ENCODE peak calls at places on chromosomes 12 and 14, in ten cellular contexts. C, L, Q, D, P, U, Y, B, W and I are unnamed samples.

GRCh38 chr14:34063470-34064164 is 112.7 kb upstream of the EGLN3 start:
- DNase-seq in C (no peak), L (no peak), Q (no peak), D (no peak), P (no peak), U (no peak), Y (no peak), B (no peak), W (no peak), I (no peak)

GRCh38 chr14:89418976-89419375 is 1.9 kb upstream of the FOXN3 start:
- DNase-seq in C (peak), L (no peak), Q (no peak), D (no peak), P (no peak), U (no peak), Y (no peak), B (no peak), W (no peak), I (no peak)

GRCh38 chr12:27260746-27261145 is 16.7 kb downstream of the STK38L start:
- DNase-seq in C (no peak), L (no peak), Q (no peak), D (peak), P (no peak), U (no peak), Y (no peak), B (no peak), W (no peak), I (no peak)

GRCh38 chr14:52918486-52918885 is 32.4 kb downstream of the FERMT2 start:
- DNase-seq in C (no peak), L (no peak), Q (no peak), D (no peak), P (no peak), U (no peak), Y (no peak), B (no peak), W (peak), I (no peak)

GRCh38 chr14:103528158-103528511 is 861 bp upstream of the TRMT61A start:
- DNase-seq in C (no peak), L (no peak), Q (no peak), D (no peak), P (peak), U (no peak), Y (no peak), B (no peak), W (no peak), I (no peak)

GRCh38 chr12:124567035-124567672 is at the start of gene NCOR2:
- DNase-seq in C (no peak), L (peak), Q (peak), D (peak), P (no peak), U (no peak), Y (no peak), B (no peak), W (peak), I (no peak)

GRCh38 chr14:94423465-94424056 is 29.0 kb downstream of the SERPINA11 start:
- DNase-seq in C (no peak), L (peak), Q (peak), D (peak), P (peak), U (peak), Y (peak), B (peak), W (peak), I (peak)

GRCh38 chr12:133226690-133227089 is 9.0 kb downstream of the ANHX start:
- DNase-seq in C (no peak), L (no peak), Q (no peak), D (no peak), P (no peak), U (no peak), Y (no peak), B (no peak), W (no peak), I (no peak)

GRCh38 chr12:112788205-112788604 is 3.3 kb upstream of the RPH3A start:
- DNase-seq in C (no peak), L (no peak), Q (no peak), D (no peak), P (no peak), U (no peak), Y (no peak), B (no peak), W (no peak), I (no peak)

GRCh38 chr14:49194067-49194466 is 392.1 kb downstream of the RPS29 start:
- DNase-seq in C (no peak), L (no peak), Q (no peak), D (peak), P (no peak), U (no peak), Y (no peak), B (no peak), W (no peak), I (peak)

GRCh38 chr12:108649126-108649525 is 15.4 kb upstream of the SELPLG start:
- DNase-seq in C (no peak), L (no peak), Q (no peak), D (peak), P (no peak), U (no peak), Y (no peak), B (no peak), W (no peak), I (no peak)

GRCh38 chr12:8781326-8781725 is 41.1 kb upstream of the A2ML1 start:
- DNase-seq in C (no peak), L (no peak), Q (no peak), D (no peak), P (no peak), U (no peak), Y (no peak), B (no peak), W (no peak), I (no peak)

GRCh38 chr14:38078393-38078792 is 129.3 kb upstream of the SSTR1 start:
- DNase-seq in C (no peak), L (peak), Q (no peak), D (no peak), P (no peak), U (no peak), Y (no peak), B (no peak), W (peak), I (no peak)

GRCh38 chr12:52313926-52314325 is 7.3 kb downstream of the KRT83 start:
- DNase-seq in C (peak), L (no peak), Q (no peak), D (no peak), P (no peak), U (no peak), Y (no peak), B (no peak), W (no peak), I (no peak)

GRCh38 chr12:57454566-57455373 is at the start of gene INHBE:
- DNase-seq in C (no peak), L (no peak), Q (no peak), D (peak), P (no peak), U (no peak), Y (peak), B (no peak), W (no peak), I (no peak)

GRCh38 chr12:70427611-70428010 is 61.5 kb downstream of the KCNMB4 start:
- DNase-seq in C (no peak), L (no peak), Q (no peak), D (no peak), P (no peak), U (no peak), Y (no peak), B (no peak), W (no peak), I (no peak)

GRCh38 chr12:24553259-24553658 is 395.6 kb downstream of the BCAT1 start:
- DNase-seq in C (no peak), L (no peak), Q (no peak), D (no peak), P (no peak), U (no peak), Y (no peak), B (no peak), W (no peak), I (no peak)

GRCh38 chr14:92417759-92418158 is 94.8 kb downstream of the SLC24A4 start:
- DNase-seq in C (peak), L (no peak), Q (no peak), D (no peak), P (no peak), U (peak), Y (no peak), B (no peak), W (no peak), I (no peak)

GRCh38 chr14:65251213-65251612 is 148.9 kb upstream of the MAX start:
- DNase-seq in C (peak), L (no peak), Q (no peak), D (peak), P (no peak), U (no peak), Y (no peak), B (no peak), W (no peak), I (no peak)

GRCh38 chr14:91395466-91395865 is 22.2 kb downstream of the CCDC88C start:
- DNase-seq in C (no peak), L (no peak), Q (no peak), D (no peak), P (no peak), U (no peak), Y (no peak), B (no peak), W (no peak), I (no peak)